ENCODE peak calls at places on chromosomes 2 and 18, in ten cellular contexts. D, Z, Q, I, U, H, N, S, Y and M are unnamed samples.

GRCh38 chr2:39375917-39376316 is 61.2 kb downstream of the MAP4K3 start:
- DNase-seq in D (no peak), Z (no peak), Q (no peak), I (no peak), U (no peak), H (no peak), N (no peak), S (no peak), Y (no peak), M (no peak)

GRCh38 chr2:241931084-241931975 is 61.8 kb downstream of the RTP5 start:
- DNase-seq in D (no peak), Z (peak), Q (no peak), I (no peak), U (no peak), H (no peak), N (no peak), S (no peak), Y (no peak), M (no peak)

GRCh38 chr2:1813371-1813770 is 69.1 kb upstream of the PXDN start:
- DNase-seq in D (no peak), Z (peak), Q (no peak), I (no peak), U (no peak), H (no peak), N (no peak), S (no peak), Y (no peak), M (no peak)

GRCh38 chr2:70712916-70713315 is 55.1 kb downstream of the ADD2 start:
- DNase-seq in D (no peak), Z (no peak), Q (no peak), I (no peak), U (no peak), H (no peak), N (no peak), S (no peak), Y (no peak), M (no peak)

GRCh38 chr2:152336103-152336853 is 1.3 kb downstream of the FMNL2 start:
- DNase-seq in D (peak), Z (peak), Q (no peak), I (peak), U (peak), H (peak), N (peak), S (peak), Y (peak), M (peak)

GRCh38 chr2:33405180-33406105 is 71.0 kb upstream of the RASGRP3 start:
- DNase-seq in D (peak), Z (no peak), Q (no peak), I (no peak), U (no peak), H (no peak), N (no peak), S (no peak), Y (no peak), M (no peak)

GRCh38 chr18:47873625-47874024 is 56.8 kb downstream of the SMAD2 start:
- DNase-seq in D (peak), Z (no peak), Q (no peak), I (no peak), U (no peak), H (no peak), N (no peak), S (no peak), Y (no peak), M (peak)

GRCh38 chr2:112138143-112139032 is at the start of gene FBLN7:
- DNase-seq in D (peak), Z (no peak), Q (no peak), I (no peak), U (no peak), H (peak), N (no peak), S (peak), Y (peak), M (peak)

GRCh38 chr18:48790869-48791635 is 159.7 kb downstream of the SMAD7 start:
- DNase-seq in D (no peak), Z (peak), Q (no peak), I (no peak), U (no peak), H (no peak), N (no peak), S (no peak), Y (no peak), M (no peak)

GRCh38 chr18:61502472-61502871 is 169.2 kb downstream of the CDH20 start:
- DNase-seq in D (peak), Z (no peak), Q (peak), I (peak), U (peak), H (peak), N (peak), S (peak), Y (peak), M (peak)

GRCh38 chr2:206535587-206535986 is 92.3 kb downstream of the ADAM23 start:
- DNase-seq in D (no peak), Z (no peak), Q (no peak), I (no peak), U (no peak), H (no peak), N (no peak), S (no peak), Y (no peak), M (no peak)

GRCh38 chr2:105712981-105713596 is 31.6 kb upstream of the NCK2 start:
- DNase-seq in D (peak), Z (no peak), Q (no peak), I (peak), U (no peak), H (no peak), N (peak), S (no peak), Y (peak), M (no peak)

GRCh38 chr2:200814276-200814815 is 2.6 kb downstream of the BZW1 start:
- DNase-seq in D (peak), Z (no peak), Q (no peak), I (no peak), U (no peak), H (no peak), N (no peak), S (no peak), Y (no peak), M (no peak)

GRCh38 chr2:120809576-120810440 is 74.1 kb downstream of the GLI2 start:
- DNase-seq in D (no peak), Z (no peak), Q (no peak), I (no peak), U (no peak), H (no peak), N (no peak), S (no peak), Y (no peak), M (no peak)

GRCh38 chr2:57802243-57802642 is 244.4 kb upstream of the VRK2 start:
- DNase-seq in D (no peak), Z (no peak), Q (no peak), I (no peak), U (no peak), H (no peak), N (no peak), S (no peak), Y (no peak), M (no peak)

GRCh38 chr2:65276604-65277003 is 49.0 kb downstream of the ACTR2 start:
- DNase-seq in D (peak), Z (no peak), Q (no peak), I (no peak), U (no peak), H (no peak), N (no peak), S (no peak), Y (no peak), M (no peak)

GRCh38 chr2:233867993-233868532 is at the start of gene MSL3B:
- DNase-seq in D (peak), Z (peak), Q (no peak), I (peak), U (peak), H (no peak), N (peak), S (peak), Y (peak), M (no peak)

GRCh38 chr2:98324181-98324580 is 22.1 kb upstream of the CNGA3 start:
- DNase-seq in D (peak), Z (no peak), Q (no peak), I (no peak), U (no peak), H (no peak), N (peak), S (no peak), Y (peak), M (no peak)

GRCh38 chr2:9800975-9801723 is 42.1 kb upstream of the TAF1B start:
- DNase-seq in D (peak), Z (no peak), Q (no peak), I (peak), U (no peak), H (no peak), N (peak), S (peak), Y (peak), M (no peak)

GRCh38 chr18:24189007-24189528 is 50.2 kb downstream of the CABYR start:
- DNase-seq in D (peak), Z (no peak), Q (no peak), I (no peak), U (no peak), H (peak), N (peak), S (no peak), Y (no peak), M (no peak)

GRCh38 chr2:207395535-207396251 is 134.1 kb upstream of the CREB1 start:
- DNase-seq in D (peak), Z (no peak), Q (no peak), I (peak), U (no peak), H (no peak), N (peak), S (no peak), Y (peak), M (no peak)

GRCh38 chr2:88626171-88627054 is 851 bp downstream of the EIF2AK3 start:
- DNase-seq in D (no peak), Z (peak), Q (no peak), I (peak), U (no peak), H (peak), N (no peak), S (peak), Y (peak), M (peak)

GRCh38 chr18:25373443-25373842 is 21.5 kb upstream of the ZNF521 start:
- DNase-seq in D (no peak), Z (no peak), Q (no peak), I (no peak), U (no peak), H (no peak), N (no peak), S (no peak), Y (no peak), M (no peak)

GRCh38 chr18:58263055-58263732 is 219.2 kb downstream of the NEDD4L start:
- DNase-seq in D (no peak), Z (no peak), Q (no peak), I (peak), U (no peak), H (peak), N (peak), S (peak), Y (peak), M (no peak)

GRCh38 chr2:109209412-109209811 is 80.4 kb downstream of the SH3RF3 start:
- DNase-seq in D (peak), Z (peak), Q (no peak), I (peak), U (no peak), H (peak), N (peak), S (no peak), Y (peak), M (no peak)

GRCh38 chr2:127864877-127865276 is 6.9 kb upstream of the POLR2D start:
- DNase-seq in D (peak), Z (no peak), Q (no peak), I (no peak), U (no peak), H (no peak), N (no peak), S (no peak), Y (peak), M (no peak)

GRCh38 chr2:25160376-25160775 is 8.0 kb downstream of the POMC start:
- DNase-seq in D (no peak), Z (peak), Q (no peak), I (no peak), U (no peak), H (no peak), N (no peak), S (no peak), Y (no peak), M (no peak)

GRCh38 chr18:33804258-33804657 is 226.2 kb downstream of the ASXL3 start:
- DNase-seq in D (peak), Z (no peak), Q (no peak), I (peak), U (no peak), H (no peak), N (peak), S (peak), Y (no peak), M (no peak)

GRCh38 chr2:192195548-192196418 is 1.1 kb upstream of the TMEFF2 start:
- DNase-seq in D (peak), Z (peak), Q (peak), I (peak), U (peak), H (no peak), N (no peak), S (peak), Y (peak), M (peak)

GRCh38 chr18:63317982-63318881 is 1.3 kb downstream of the BCL2 start:
- DNase-seq in D (peak), Z (peak), Q (peak), I (no peak), U (peak), H (peak), N (no peak), S (peak), Y (peak), M (peak)

GRCh38 chr2:235027558-235028214 is 75.9 kb downstream of the SH3BP4 start:
- DNase-seq in D (peak), Z (no peak), Q (peak), I (peak), U (peak), H (peak), N (peak), S (peak), Y (peak), M (no peak)

GRCh38 chr2:58805126-58805525 is 564.0 kb upstream of the FANCL start:
- DNase-seq in D (no peak), Z (no peak), Q (no peak), I (no peak), U (no peak), H (no peak), N (no peak), S (no peak), Y (no peak), M (no peak)

GRCh38 chr2:40406485-40407289 is 45.2 kb downstream of the SLC8A1 start:
- DNase-seq in D (no peak), Z (no peak), Q (no peak), I (no peak), U (no peak), H (no peak), N (no peak), S (no peak), Y (no peak), M (no peak)